ENCODE peak calls at places on chromosomes 11 and 22, in four cellular contexts. B is A549, X is GM12878, I is K562. T is an unnamed sample.

GRCh38 chr11:85628771-85629341 is 463 bp downstream of the TMEM126B start:
- DNase-seq in B (no peak), I (no peak), X (no peak), T (peak)

GRCh38 chr22:20550851-20551744 is 43.7 kb downstream of the MED15 start:
- DNase-seq in I (no peak), B (no peak), X (peak), T (peak)

GRCh38 chr11:23370580-23371275 is 510.5 kb upstream of the CCDC179 start:
- DNase-seq in B (no peak), I (no peak), X (no peak), T (peak)

GRCh38 chr11:43399983-43400630 is 41.4 kb downstream of the TTC17 start:
- DNase-seq in B (no peak), X (no peak), I (no peak), T (peak)

GRCh38 chr11:15451713-15452112 is 337.0 kb downstream of the INSC start:
- DNase-seq in B (no peak), I (no peak), X (no peak), T (no peak)

GRCh38 chr11:116033931-116034553 is 529.8 kb upstream of the CADM1 start:
- DNase-seq in X (no peak), I (no peak), B (no peak), T (no peak)

GRCh38 chr11:99176430-99176829 is 155.7 kb downstream of the CNTN5 start:
- DNase-seq in I (no peak), X (no peak), B (no peak), T (no peak)

GRCh38 chr11:116651098-116651756 is 121.6 kb downstream of the BUD13 start:
- DNase-seq in B (no peak), I (peak), X (no peak), T (no peak)

DNA sequence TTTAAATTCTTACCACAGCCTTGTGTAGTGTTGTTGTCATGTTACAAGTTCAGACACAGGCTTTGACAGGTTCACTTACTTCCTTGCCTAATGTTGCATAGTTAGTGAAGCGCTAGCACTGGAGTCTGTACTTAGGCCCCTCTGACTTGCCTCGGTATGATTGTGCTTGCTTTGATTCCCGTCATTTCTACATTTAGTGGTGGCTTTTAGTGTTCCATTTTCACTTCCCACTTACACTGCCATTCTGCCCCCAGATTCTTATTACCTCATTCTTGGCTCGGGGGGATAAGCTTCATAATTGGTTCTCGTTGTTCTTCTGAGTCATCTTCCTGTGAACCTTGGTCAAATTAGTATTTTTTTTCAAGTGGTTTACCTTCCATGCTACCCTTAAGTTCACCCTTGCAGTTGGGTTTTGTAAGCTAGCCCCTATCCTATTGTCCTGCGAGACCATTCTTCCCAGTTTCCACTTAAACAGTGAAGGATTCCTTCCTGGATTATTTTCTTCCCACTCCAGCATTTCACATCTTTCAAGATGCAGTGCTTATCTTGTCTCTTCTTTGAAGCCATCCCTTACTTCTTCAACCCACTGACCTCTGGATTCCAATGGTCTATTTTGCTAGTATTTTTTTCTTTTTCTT is 68.7 kb downstream of the DDX10 start:
- DNase-seq in B (no peak), I (no peak), X (peak), T (peak)
- TF ChIP-seq ELK1 in B (no peak), I (no peak), X (no peak), T (no peak)

DNA sequence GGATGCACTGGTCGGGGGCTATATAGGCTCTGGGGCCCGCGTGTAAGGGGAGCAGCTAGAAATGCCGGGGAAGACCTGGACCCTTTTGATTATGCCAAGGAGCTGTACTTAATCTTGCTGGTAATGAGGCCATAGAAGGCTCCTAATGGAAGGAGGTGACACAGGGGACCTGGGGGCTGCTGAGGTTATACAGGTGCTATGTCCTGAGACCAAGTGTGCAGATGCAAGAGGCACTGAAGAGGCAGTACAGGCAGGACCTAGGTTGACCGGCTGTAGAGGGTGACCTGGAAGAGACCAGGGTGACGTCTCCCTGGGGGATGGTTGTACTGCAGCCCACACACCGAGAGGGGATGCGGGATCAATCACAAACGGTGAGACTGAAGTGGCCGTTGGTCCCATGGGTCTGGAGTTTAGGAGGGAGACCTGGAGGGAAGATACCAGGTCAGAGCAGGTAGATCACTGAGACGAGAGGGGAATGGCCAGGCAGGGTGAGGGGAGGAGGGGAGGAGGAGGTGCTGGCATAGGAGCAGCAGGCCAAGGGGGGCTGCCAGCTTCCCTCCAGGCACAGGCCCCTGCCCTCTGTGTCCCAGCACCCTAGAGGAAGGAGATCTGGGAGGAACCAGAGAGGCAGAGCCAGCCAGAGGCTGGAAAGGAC is 6.9 kb downstream of the MAPK8IP2 start:
- DNase-seq in I (no peak), B (no peak), X (no peak), T (no peak)
- H3K4me3 ChIP-seq in I (no peak), B (no peak), X (no peak), T (no peak)

GRCh38 chr22:26681395-26681821 is 24.0 kb downstream of the MIAT start:
- DNase-seq in I (no peak), B (no peak), X (no peak), T (peak)
- TF ChIP-seq ELK1 in I (no peak), B (no peak), X (no peak), T (no peak)

DNA sequence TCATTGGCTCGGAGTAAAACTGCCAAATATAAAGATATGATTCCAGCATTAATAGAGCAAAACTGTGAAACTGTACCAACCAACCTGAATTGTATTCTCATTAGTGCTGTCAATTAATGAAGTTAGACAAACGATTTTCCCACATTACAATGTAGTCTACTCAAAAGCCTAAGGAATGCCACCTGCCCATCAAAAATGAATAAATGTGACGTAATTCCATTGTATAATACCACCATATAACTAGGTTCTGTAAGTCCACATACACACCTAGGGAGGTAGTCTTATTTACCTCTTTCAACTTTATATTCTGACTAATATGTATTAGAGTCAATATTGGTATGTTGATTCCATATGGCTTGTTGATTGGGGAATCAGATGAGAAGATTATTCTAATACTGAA is 76.2 kb downstream of the FAM76B start:
- DNase-seq in I (no peak), X (no peak), B (no peak), T (no peak)
- H3K4me3 ChIP-seq in I (no peak), X (no peak), B (no peak), T (no peak)

GRCh38 chr11:77783023-77783422 is 37.5 kb downstream of the RSF1 start:
- DNase-seq in I (no peak), B (no peak), X (no peak), T (no peak)

GRCh38 chr11:77778549-77778948 is 42.0 kb downstream of the RSF1 start:
- DNase-seq in X (no peak), B (no peak), I (no peak), T (no peak)

GRCh38 chr11:77778118-77778517 is 42.4 kb downstream of the RSF1 start:
- DNase-seq in B (no peak), I (no peak), X (no peak), T (no peak)

GRCh38 chr11:77776455-77776854 is 44.1 kb downstream of the RSF1 start:
- DNase-seq in I (no peak), X (no peak), B (no peak), T (peak)

DNA sequence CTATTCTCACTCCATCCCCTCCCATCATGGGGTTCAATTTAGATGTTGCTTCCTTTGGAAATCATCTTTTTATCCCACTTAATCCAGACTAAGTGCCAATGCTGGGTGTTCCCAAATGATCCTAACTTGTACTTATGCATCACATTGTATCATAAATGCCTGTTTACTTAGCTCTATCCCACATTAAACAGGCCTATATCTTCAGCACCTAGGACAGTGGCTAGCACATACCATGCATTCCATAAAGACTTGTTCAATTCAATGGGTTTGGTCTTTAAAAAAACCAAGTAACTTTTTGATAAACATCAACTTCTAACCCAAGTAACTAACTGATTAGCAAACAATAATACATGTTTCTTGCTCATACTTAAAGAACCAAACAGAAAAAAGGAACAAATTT is 40.6 kb downstream of the RSF1 start:
- DNase-seq in B (no peak), X (no peak), I (no peak), T (peak)
- TF ChIP-seq ELK1 in B (no peak), X (no peak), I (no peak), T (no peak)

DNA sequence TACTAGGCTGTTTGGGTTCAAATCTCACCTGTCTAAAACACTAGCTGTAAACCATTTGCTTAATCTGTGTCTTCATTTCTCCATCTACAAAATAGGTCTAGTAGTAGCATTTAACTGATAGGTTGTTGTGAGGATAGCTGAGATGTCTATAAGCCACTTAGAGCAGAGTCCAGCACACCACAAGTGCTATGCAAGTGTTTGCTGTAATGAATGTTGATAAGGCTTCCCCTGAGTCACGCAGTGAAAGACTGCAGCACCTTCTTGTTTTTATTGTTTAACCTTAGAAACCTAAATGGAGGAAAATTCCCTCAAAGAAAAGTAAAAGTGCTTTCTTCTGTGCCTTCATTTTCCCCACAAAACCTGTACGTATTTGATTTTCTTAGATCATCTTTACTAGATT is 23.1 kb upstream of the LDHA start:
- DNase-seq in B (no peak), X (no peak), I (peak), T (no peak)
- H3K4me3 ChIP-seq in B (no peak), X (no peak), I (no peak), T (no peak)

GRCh38 chr22:39429916-39430575 is 26.8 kb upstream of the MGAT3 start:
- DNase-seq in X (no peak), B (no peak), I (no peak), T (no peak)
- TF ChIP-seq ELK1 in X (no peak), B (no peak), I (no peak), T (no peak)

T was measured in IMR-90.